ENCODE peak calls at places on chromosome 11, in ten cellular contexts. One of them, this sample, is unnamed. For H3K79me2 and H4K20me1, the result is how much of the 10 kb centered on the place peaks cover.

GRCh38 chr11:31045335-31045734 is 324.2 kb downstream of the DCDC1 start:
- DNase-seq in GM12878: no peak
- DNase-seq in hepatocyte: peak
- DNase-seq in osteoblast: no peak
- DNase-seq in fibroblast of lung: peak
- DNase-seq in MM.1S: no peak
- DNase-seq in H9: no peak
- DNase-seq in neural progenitor cell: peak
- DNase-seq in HCT116: peak
- DNase-seq in PC-9: no peak
- DNase-seq in this sample: peak

GRCh38 chr11:64385953-64386704 is 27.2 kb downstream of the RPS6KA4 start:
- DNase-seq in osteoblast: peak
- DNase-seq in hepatocyte: no peak
- DNase-seq in HCT116: peak
- DNase-seq in H9: no peak
- DNase-seq in neural progenitor cell: no peak
- DNase-seq in fibroblast of lung: peak
- DNase-seq in PC-9: peak
- DNase-seq in MM.1S: no peak
- DNase-seq in GM12878: no peak
- DNase-seq in this sample: peak

GRCh38 chr11:113908107-113908506 is 3.5 kb downstream of the HTR3B start:
- DNase-seq in osteoblast: no peak
- DNase-seq in PC-9: no peak
- DNase-seq in HCT116: no peak
- DNase-seq in GM12878: no peak
- DNase-seq in fibroblast of lung: no peak
- DNase-seq in MM.1S: no peak
- DNase-seq in hepatocyte: no peak
- DNase-seq in neural progenitor cell: no peak
- DNase-seq in H9: no peak
- DNase-seq in this sample: no peak

GRCh38 chr11:128174465-128175101 is 412.8 kb downstream of the ETS1 start:
- DNase-seq in neural progenitor cell: peak
- DNase-seq in PC-9: no peak
- DNase-seq in GM12878: no peak
- DNase-seq in hepatocyte: no peak
- DNase-seq in osteoblast: no peak
- DNase-seq in MM.1S: no peak
- DNase-seq in fibroblast of lung: peak
- DNase-seq in H9: peak
- DNase-seq in HCT116: no peak
- DNase-seq in this sample: peak

GRCh38 chr11:19241260-19242183 is 777 bp upstream of the E2F8 start:
- DNase-seq in fibroblast of lung: no peak
- DNase-seq in neural progenitor cell: peak
- DNase-seq in hepatocyte: peak
- DNase-seq in MM.1S: peak
- DNase-seq in H9: peak
- DNase-seq in GM12878: no peak
- DNase-seq in osteoblast: peak
- DNase-seq in PC-9: peak
- DNase-seq in HCT116: no peak
- DNase-seq in this sample: peak

GRCh38 chr11:21556936-21557335 is 635.9 kb upstream of the ANO5 start:
- DNase-seq in H9: no peak
- DNase-seq in osteoblast: no peak
- DNase-seq in fibroblast of lung: peak
- DNase-seq in PC-9: no peak
- DNase-seq in hepatocyte: no peak
- DNase-seq in GM12878: no peak
- DNase-seq in MM.1S: no peak
- DNase-seq in HCT116: no peak
- DNase-seq in neural progenitor cell: no peak
- DNase-seq in this sample: no peak

GRCh38 chr11:78841451-78842060 is 266.9 kb upstream of the NARS2 start:
- DNase-seq in osteoblast: no peak
- DNase-seq in GM12878: no peak
- DNase-seq in H9: no peak
- DNase-seq in fibroblast of lung: peak
- DNase-seq in HCT116: no peak
- DNase-seq in neural progenitor cell: no peak
- DNase-seq in MM.1S: no peak
- DNase-seq in hepatocyte: peak
- DNase-seq in PC-9: no peak
- DNase-seq in this sample: peak

GRCh38 chr11:86068138-86068861 is 584 bp downstream of the PICALM start:
- DNase-seq in neural progenitor cell: peak
- DNase-seq in MM.1S: peak
- DNase-seq in fibroblast of lung: no peak
- DNase-seq in H9: peak
- DNase-seq in PC-9: peak
- DNase-seq in GM12878: no peak
- DNase-seq in hepatocyte: peak
- DNase-seq in HCT116: no peak
- DNase-seq in osteoblast: peak
- DNase-seq in this sample: peak

GRCh38 chr11:131248588-131248987 is 121.8 kb upstream of the NTM start:
- DNase-seq in H9: no peak
- DNase-seq in neural progenitor cell: no peak
- DNase-seq in PC-9: no peak
- DNase-seq in osteoblast: no peak
- DNase-seq in MM.1S: no peak
- DNase-seq in hepatocyte: no peak
- DNase-seq in GM12878: no peak
- DNase-seq in HCT116: no peak
- DNase-seq in fibroblast of lung: peak
- DNase-seq in this sample: peak

GRCh38 chr11:108224366-108224765 is 1.5 kb downstream of the ATM start:
- DNase-seq in PC-9: no peak
- DNase-seq in H9: no peak
- DNase-seq in neural progenitor cell: no peak
- DNase-seq in HCT116: no peak
- DNase-seq in MM.1S: no peak
- DNase-seq in GM12878: no peak
- DNase-seq in fibroblast of lung: no peak
- DNase-seq in hepatocyte: no peak
- DNase-seq in osteoblast: peak
- DNase-seq in this sample: no peak

GRCh38 chr11:75320643-75321042 is 30.8 kb downstream of the ARRB1 start:
- DNase-seq in neural progenitor cell: no peak
- DNase-seq in osteoblast: no peak
- DNase-seq in HCT116: no peak
- DNase-seq in hepatocyte: no peak
- DNase-seq in MM.1S: no peak
- DNase-seq in GM12878: no peak
- DNase-seq in fibroblast of lung: no peak
- DNase-seq in H9: no peak
- DNase-seq in PC-9: no peak
- DNase-seq in this sample: no peak

GRCh38 chr11:92967178-92967577 is 2.3 kb upstream of the MTNR1B start:
- DNase-seq in GM12878: no peak
- DNase-seq in fibroblast of lung: no peak
- DNase-seq in HCT116: no peak
- DNase-seq in PC-9: no peak
- DNase-seq in osteoblast: no peak
- DNase-seq in MM.1S: no peak
- DNase-seq in hepatocyte: no peak
- DNase-seq in H9: no peak
- DNase-seq in neural progenitor cell: no peak
- DNase-seq in this sample: no peak

GRCh38 chr11:92960886-92961285 is 8.6 kb upstream of the MTNR1B start:
- DNase-seq in osteoblast: no peak
- DNase-seq in fibroblast of lung: no peak
- DNase-seq in neural progenitor cell: no peak
- DNase-seq in PC-9: no peak
- DNase-seq in H9: no peak
- DNase-seq in GM12878: no peak
- DNase-seq in hepatocyte: no peak
- DNase-seq in MM.1S: no peak
- DNase-seq in HCT116: no peak
- DNase-seq in this sample: no peak

GRCh38 chr11:92964471-92964870 is 5.0 kb upstream of the MTNR1B start:
- DNase-seq in GM12878: no peak
- DNase-seq in hepatocyte: peak
- DNase-seq in fibroblast of lung: no peak
- DNase-seq in MM.1S: no peak
- DNase-seq in neural progenitor cell: no peak
- DNase-seq in osteoblast: no peak
- DNase-seq in HCT116: no peak
- DNase-seq in H9: no peak
- DNase-seq in PC-9: peak
- DNase-seq in this sample: peak

GRCh38 chr11:92965196-92965595 is 4.3 kb upstream of the MTNR1B start:
- DNase-seq in fibroblast of lung: no peak
- DNase-seq in neural progenitor cell: no peak
- DNase-seq in PC-9: no peak
- DNase-seq in HCT116: no peak
- DNase-seq in H9: no peak
- DNase-seq in hepatocyte: no peak
- DNase-seq in GM12878: no peak
- DNase-seq in osteoblast: no peak
- DNase-seq in MM.1S: no peak
- DNase-seq in this sample: no peak

DNA sequence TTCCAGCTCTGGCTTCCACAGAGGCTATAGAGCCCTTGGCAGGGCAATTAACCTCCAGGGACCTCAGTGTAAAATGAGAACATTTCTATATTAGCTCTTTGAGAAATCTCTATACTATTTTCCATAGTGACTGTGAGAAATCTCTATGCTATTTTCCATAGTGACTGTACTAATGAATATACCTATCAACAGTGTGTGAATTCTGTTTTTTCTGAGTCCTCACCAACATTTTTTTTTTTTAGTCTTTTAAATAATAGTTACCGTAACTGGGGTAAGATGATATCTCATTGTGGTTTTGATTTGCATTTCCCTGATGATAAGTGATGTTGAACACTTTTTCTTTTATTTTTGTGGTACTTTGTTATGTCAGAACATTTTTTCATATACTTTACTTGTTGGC is 7.0 kb upstream of the MTNR1B start:
- DNase-seq in H9: no peak
- DNase-seq in osteoblast: no peak
- DNase-seq in MM.1S: no peak
- DNase-seq in fibroblast of lung: peak
- DNase-seq in neural progenitor cell: no peak
- DNase-seq in GM12878: no peak
- DNase-seq in PC-9: no peak
- DNase-seq in HCT116: no peak
- DNase-seq in hepatocyte: no peak
- DNase-seq in this sample: no peak
- H3K79me2 ChIP-seq in H9: under half
- H3K79me2 ChIP-seq in osteoblast: under half
- H3K79me2 ChIP-seq in MM.1S: under half
- H3K79me2 ChIP-seq in fibroblast of lung: under half
- H3K79me2 ChIP-seq in neural progenitor cell: under half
- H3K79me2 ChIP-seq in GM12878: under half
- H3K79me2 ChIP-seq in PC-9: under half
- H3K79me2 ChIP-seq in HCT116: under half
- H3K79me2 ChIP-seq in hepatocyte: under half
- H3K79me2 ChIP-seq in this sample: under half

GRCh38 chr11:13332124-13332523 is 54.5 kb downstream of the BMAL1 start:
- DNase-seq in GM12878: no peak
- DNase-seq in PC-9: no peak
- DNase-seq in hepatocyte: no peak
- DNase-seq in osteoblast: no peak
- DNase-seq in MM.1S: no peak
- DNase-seq in HCT116: no peak
- DNase-seq in neural progenitor cell: no peak
- DNase-seq in fibroblast of lung: no peak
- DNase-seq in H9: no peak
- DNase-seq in this sample: no peak
- H4K20me1 ChIP-seq in GM12878: under half
- H4K20me1 ChIP-seq in PC-9: under half
- H4K20me1 ChIP-seq in hepatocyte: under half
- H4K20me1 ChIP-seq in osteoblast: under half
- H4K20me1 ChIP-seq in MM.1S: under half
- H4K20me1 ChIP-seq in HCT116: under half
- H4K20me1 ChIP-seq in neural progenitor cell: under half
- H4K20me1 ChIP-seq in fibroblast of lung: under half
- H4K20me1 ChIP-seq in H9: under half
- H4K20me1 ChIP-seq in this sample: under half

GRCh38 chr11:10982695-10983492 is 125.0 kb upstream of the ZBED5 start:
- DNase-seq in GM12878: no peak
- DNase-seq in H9: no peak
- DNase-seq in hepatocyte: no peak
- DNase-seq in HCT116: peak
- DNase-seq in osteoblast: no peak
- DNase-seq in fibroblast of lung: no peak
- DNase-seq in neural progenitor cell: no peak
- DNase-seq in MM.1S: no peak
- DNase-seq in PC-9: peak
- DNase-seq in this sample: peak

GRCh38 chr11:10975287-10975721 is 117.5 kb upstream of the ZBED5 start:
- DNase-seq in PC-9: no peak
- DNase-seq in neural progenitor cell: no peak
- DNase-seq in hepatocyte: peak
- DNase-seq in fibroblast of lung: peak
- DNase-seq in MM.1S: no peak
- DNase-seq in H9: no peak
- DNase-seq in GM12878: no peak
- DNase-seq in HCT116: no peak
- DNase-seq in osteoblast: no peak
- DNase-seq in this sample: peak

GRCh38 chr11:10973416-10973815 is 115.6 kb upstream of the ZBED5 start:
- DNase-seq in osteoblast: no peak
- DNase-seq in neural progenitor cell: peak
- DNase-seq in hepatocyte: no peak
- DNase-seq in GM12878: no peak
- DNase-seq in fibroblast of lung: no peak
- DNase-seq in H9: no peak
- DNase-seq in PC-9: no peak
- DNase-seq in MM.1S: no peak
- DNase-seq in HCT116: no peak
- DNase-seq in this sample: no peak

GRCh38 chr11:10979529-10979928 is 121.7 kb upstream of the ZBED5 start:
- DNase-seq in MM.1S: no peak
- DNase-seq in fibroblast of lung: no peak
- DNase-seq in GM12878: no peak
- DNase-seq in HCT116: no peak
- DNase-seq in hepatocyte: no peak
- DNase-seq in osteoblast: no peak
- DNase-seq in PC-9: no peak
- DNase-seq in H9: no peak
- DNase-seq in neural progenitor cell: no peak
- DNase-seq in this sample: no peak

GRCh38 chr11:10978189-10978588 is 120.3 kb upstream of the ZBED5 start:
- DNase-seq in MM.1S: no peak
- DNase-seq in PC-9: no peak
- DNase-seq in GM12878: no peak
- DNase-seq in osteoblast: no peak
- DNase-seq in fibroblast of lung: no peak
- DNase-seq in neural progenitor cell: no peak
- DNase-seq in H9: no peak
- DNase-seq in HCT116: no peak
- DNase-seq in hepatocyte: no peak
- DNase-seq in this sample: no peak
- H3K4me2 ChIP-seq in MM.1S: no peak
- H3K4me2 ChIP-seq in PC-9: no peak
- H3K4me2 ChIP-seq in GM12878: no peak
- H3K4me2 ChIP-seq in osteoblast: no peak
- H3K4me2 ChIP-seq in fibroblast of lung: no peak
- H3K4me2 ChIP-seq in neural progenitor cell: no peak
- H3K4me2 ChIP-seq in H9: no peak
- H3K4me2 ChIP-seq in HCT116: no peak
- H3K4me2 ChIP-seq in hepatocyte: no peak
- H3K4me2 ChIP-seq in this sample: no peak

GRCh38 chr11:121029153-121029552 is 5.3 kb downstream of the TBCEL start:
- DNase-seq in HCT116: no peak
- DNase-seq in neural progenitor cell: no peak
- DNase-seq in GM12878: no peak
- DNase-seq in hepatocyte: no peak
- DNase-seq in osteoblast: no peak
- DNase-seq in MM.1S: no peak
- DNase-seq in PC-9: no peak
- DNase-seq in fibroblast of lung: no peak
- DNase-seq in H9: no peak
- DNase-seq in this sample: no peak
- H3K79me2 ChIP-seq in HCT116: under half
- H3K79me2 ChIP-seq in neural progenitor cell: half or more
- H3K79me2 ChIP-seq in GM12878: under half
- H3K79me2 ChIP-seq in hepatocyte: half or more
- H3K79me2 ChIP-seq in osteoblast: half or more
- H3K79me2 ChIP-seq in MM.1S: under half
- H3K79me2 ChIP-seq in PC-9: under half
- H3K79me2 ChIP-seq in fibroblast of lung: under half
- H3K79me2 ChIP-seq in H9: under half
- H3K79me2 ChIP-seq in this sample: half or more

This sample was measured in GM23248.